ENCODE peak calls at places on chromosome 4, in six cellular contexts. X, V, I, Q, L and E are unnamed samples.

GRCh38 chr4:174437324-174437723 is 85.0 kb downstream of the HPGD start:
- DNase-seq in X (no peak), V (no peak), I (no peak), Q (peak; percentile 87), L (peak; percentile 95), E (no peak)

GRCh38 chr4:105184316-105184988 is 37.8 kb downstream of the TET2 start:
- DNase-seq in X (no peak), V (peak; percentile 44), I (no peak), Q (peak; percentile 55), L (no peak), E (no peak)

GRCh38 chr4:119041951-119042560 is 93.6 kb upstream of the MYOZ2 start:
- DNase-seq in X (peak; percentile 22), V (peak; percentile 74), I (no peak), Q (peak; percentile 79), L (peak; percentile 84), E (peak; percentile 62)

GRCh38 chr4:141575884-141576283 is 60.5 kb upstream of the IL15 start:
- DNase-seq in X (no peak), V (no peak), I (no peak), Q (no peak), L (peak; percentile 49), E (no peak)

GRCh38 chr4:38086515-38087226 is 126.5 kb downstream of the PTTG2 start:
- DNase-seq in X (no peak), V (no peak), I (no peak), Q (no peak), L (no peak), E (no peak)

GRCh38 chr4:122119739-122120138 is 32.4 kb upstream of the BLTP1 start:
- DNase-seq in X (no peak), V (no peak), I (no peak), Q (no peak), L (no peak), E (no peak)

GRCh38 chr4:13173974-13174373 is 310.2 kb downstream of the RAB28 start:
- DNase-seq in X (no peak), V (no peak), I (no peak), Q (no peak), L (peak; percentile 74), E (peak; percentile 88)

GRCh38 chr4:23648846-23649596 is 240.8 kb downstream of the PPARGC1A start:
- DNase-seq in X (no peak), V (no peak), I (no peak), Q (no peak), L (no peak), E (no peak)

GRCh38 chr4:151627491-151627890 is 133.3 kb downstream of the GATB start:
- DNase-seq in X (no peak), V (no peak), I (no peak), Q (peak; percentile 22), L (peak; percentile 45), E (no peak)

GRCh38 chr4:13484749-13485345 is 707 bp upstream of the RAB28 start:
- DNase-seq in X (no peak), V (peak; percentile 71), I (no peak), Q (peak; percentile 53), L (peak; percentile 45), E (no peak)

GRCh38 chr4:27692098-27692679 is 831.5 kb downstream of the STIM2 start:
- DNase-seq in X (no peak), V (peak; percentile 67), I (no peak), Q (peak; percentile 36), L (peak; percentile 68), E (no peak)

GRCh38 chr4:89434364-89434988 is 126.9 kb upstream of the GPRIN3 start:
- DNase-seq in X (no peak), V (peak; percentile 60), I (no peak), Q (peak; percentile 41), L (peak; percentile 50), E (no peak)

GRCh38 chr4:95833652-95834276 is 6.1 kb upstream of the PDHA2 start:
- DNase-seq in X (no peak), V (no peak), I (no peak), Q (no peak), L (no peak), E (no peak)

GRCh38 chr4:4842476-4843441 is 16.7 kb upstream of the MSX1 start:
- DNase-seq in X (no peak), V (no peak), I (no peak), Q (no peak), L (no peak), E (no peak)

GRCh38 chr4:134958862-134959261 is 757.3 kb upstream of the PABPC4L start:
- DNase-seq in X (no peak), V (no peak), I (no peak), Q (no peak), L (no peak), E (no peak)

GRCh38 chr4:59629348-59629747 is 1570.8 kb upstream of the ADGRL3 start:
- DNase-seq in X (no peak), V (no peak), I (no peak), Q (no peak), L (no peak), E (no peak)

GRCh38 chr4:148998719-148999118 is 556.5 kb upstream of the NR3C2 start:
- DNase-seq in X (no peak), V (no peak), I (no peak), Q (peak; percentile 3), L (peak; percentile 18), E (no peak)

GRCh38 chr4:174631901-174632758 is 109.8 kb upstream of the HPGD start:
- DNase-seq in X (no peak), V (peak; percentile 28), I (no peak), Q (peak; percentile 58), L (peak; percentile 66), E (no peak)

GRCh38 chr4:102439835-102440234 is 61.3 kb upstream of the NFKB1 start:
- DNase-seq in X (no peak), V (no peak), I (no peak), Q (peak; percentile 49), L (peak; percentile 87), E (no peak)

GRCh38 chr4:56245547-56246229 is 141.6 kb downstream of the AASDH start:
- DNase-seq in X (no peak), V (no peak), I (no peak), Q (peak; percentile 5), L (no peak), E (no peak)

GRCh38 chr4:145605941-145606340 is 13.2 kb upstream of the MMAA start:
- DNase-seq in X (no peak), V (no peak), I (no peak), Q (no peak), L (no peak), E (no peak)

GRCh38 chr4:7554885-7555284 is 120.2 kb upstream of the PSAPL1 start:
- DNase-seq in X (no peak), V (no peak), I (no peak), Q (no peak), L (no peak), E (no peak)

GRCh38 chr4:107408968-107409367 is 311.1 kb downstream of the PAPSS1 start:
- DNase-seq in X (no peak), V (no peak), I (no peak), Q (no peak), L (no peak), E (no peak)

GRCh38 chr4:2423695-2424094 is 4.9 kb downstream of the CFAP99 start:
- DNase-seq in X (no peak), V (no peak), I (no peak), Q (no peak), L (no peak), E (no peak)

GRCh38 chr4:157220026-157220881 is at the start of gene GRIA2:
- DNase-seq in X (peak; percentile 33), V (peak; percentile 84), I (no peak), Q (peak; percentile 60), L (peak; percentile 47), E (no peak)

GRCh38 chr4:22416403-22416802 is 99.5 kb downstream of the ADGRA3 start:
- DNase-seq in X (no peak), V (no peak), I (no peak), Q (no peak), L (no peak), E (no peak)

GRCh38 chr4:2363056-2363719 is 55.3 kb downstream of the ZFYVE28 start:
- DNase-seq in X (no peak), V (no peak), I (no peak), Q (no peak), L (peak; percentile 16), E (no peak)

GRCh38 chr4:13678186-13678924 is 50.8 kb upstream of the BOD1L1 start:
- DNase-seq in X (no peak), V (peak; percentile 14), I (no peak), Q (no peak), L (peak; percentile 29), E (no peak)

GRCh38 chr4:16897991-16898827 is at the start of gene LDB2:
- DNase-seq in X (no peak), V (no peak), I (no peak), Q (peak; percentile 85), L (peak; percentile 82), E (peak; percentile 75)

GRCh38 chr4:181569553-181569952 is 673.6 kb upstream of the TENM3 start:
- DNase-seq in X (no peak), V (peak; percentile 1), I (no peak), Q (peak; percentile 64), L (peak; percentile 73), E (no peak)

GRCh38 chr4:73450398-73451004 is 14.5 kb downstream of the AFP start:
- DNase-seq in X (peak; percentile 49), V (peak; percentile 89), I (no peak), Q (peak; percentile 97), L (peak; percentile 95), E (peak; percentile 61)

GRCh38 chr4:95388911-95389310 is 159.9 kb downstream of the UNC5C start:
- DNase-seq in X (no peak), V (no peak), I (no peak), Q (peak; percentile 15), L (no peak), E (no peak)

GRCh38 chr4:76067652-76068286 is 6.7 kb upstream of the ART3 start:
- DNase-seq in X (peak; percentile 12), V (peak; percentile 44), I (no peak), Q (peak; percentile 75), L (peak; percentile 79), E (peak; percentile 74)

GRCh38 chr4:113781439-113782040 is 20.0 kb upstream of the CAMK2D start:
- DNase-seq in X (no peak), V (peak; percentile 3), I (no peak), Q (peak; percentile 63), L (peak; percentile 66), E (no peak)